ENCODE peak calls at places on chromosomes 16 and 17, in ten cellular contexts. O, P, N, E, G, U, A, H, R and S are unnamed samples. For H3K4me1, the result is how much of the 10 kb centered on the place peaks cover.

GRCh38 chr16:46862555-46863447 is 21.4 kb upstream of the GPT2 start:
- DNase-seq in A (peak), R (peak), N (no peak), E (no peak), H (no peak), P (no peak), O (no peak), G (no peak), U (no peak), S (no peak)

GRCh38 chr16:68636064-68636551 is 9.0 kb upstream of the CDH3 start:
- DNase-seq in H (no peak), R (peak), N (no peak), O (no peak), P (no peak), A (peak), E (no peak), G (no peak), U (no peak), S (no peak)

GRCh38 chr17:58352843-58353719 is 1.1 kb upstream of the SUPT4H1 start:
- DNase-seq in R (no peak), O (peak), H (peak), P (peak), G (peak), A (peak), E (peak), U (peak), N (peak), S (peak)

GRCh38 chr17:66964083-66964771 is at the start of gene CACNG4:
- DNase-seq in H (peak), P (no peak), G (no peak), R (no peak), E (no peak), A (no peak), O (no peak), N (no peak), U (no peak), S (no peak)

GRCh38 chr16:29898786-29899515 is 399 bp downstream of the SEZ6L2 start:
- DNase-seq in E (no peak), U (no peak), O (peak), G (peak), P (no peak), H (peak), A (no peak), R (peak), N (no peak), S (peak)

GRCh38 chr17:52673791-52674190 is 515.3 kb upstream of the CA10 start:
- DNase-seq in P (no peak), A (no peak), G (no peak), R (no peak), H (no peak), E (no peak), U (no peak), N (no peak), O (no peak), S (no peak)

GRCh38 chr17:15038656-15039055 is 226.5 kb downstream of the PMP22 start:
- DNase-seq in E (no peak), U (no peak), G (no peak), R (no peak), P (peak), A (peak), N (no peak), O (peak), H (no peak), S (no peak)

GRCh38 chr17:79164408-79164807 is 89.8 kb downstream of the ENGASE start:
- DNase-seq in U (no peak), O (no peak), N (no peak), P (no peak), E (no peak), G (no peak), H (no peak), A (no peak), R (no peak), S (no peak)

GRCh38 chr16:89048871-89049422 is 44.7 kb upstream of the ACSF3 start:
- DNase-seq in A (no peak), E (peak), G (no peak), P (no peak), H (no peak), U (peak), R (no peak), O (no peak), N (no peak), S (peak)

GRCh38 chr16:83366228-83366627 is 441.6 kb upstream of the HSBP1 start:
- DNase-seq in N (no peak), G (no peak), U (no peak), P (no peak), O (no peak), A (peak), E (no peak), H (no peak), R (peak), S (no peak)

GRCh38 chr17:6472517-6472916 is 28.3 kb downstream of the PIMREG start:
- DNase-seq in G (no peak), H (no peak), P (no peak), A (no peak), U (no peak), R (no peak), O (no peak), N (no peak), E (peak), S (no peak)

GRCh38 chr17:70829876-70830275 is 660.5 kb downstream of the KCNJ2 start:
- DNase-seq in O (no peak), R (peak), G (no peak), N (no peak), U (no peak), H (no peak), P (no peak), E (no peak), A (peak), S (no peak)

GRCh38 chr17:39699818-39700147 is at the start of gene ERBB2:
- DNase-seq in U (peak), P (peak), O (peak), G (peak), H (peak), E (peak), A (peak), R (peak), N (peak), S (peak)

GRCh38 chr17:8189041-8189710 is 804 bp downstream of the BORCS6 start:
- DNase-seq in R (no peak), A (peak), E (peak), G (peak), H (peak), O (no peak), P (no peak), N (no peak), U (peak), S (no peak)

GRCh38 chr16:88468289-88469129 is 15.4 kb downstream of the ZFPM1 start:
- DNase-seq in U (no peak), P (peak), G (no peak), N (peak), E (peak), H (peak), A (no peak), O (no peak), R (no peak), S (no peak)

GRCh38 chr17:70521821-70522256 is 352.5 kb downstream of the KCNJ2 start:
- DNase-seq in O (peak), E (peak), N (peak), G (no peak), H (no peak), U (peak), A (peak), R (peak), P (peak), S (no peak)

GRCh38 chr17:65047939-65048338 is 8.6 kb downstream of the GNA13 start:
- DNase-seq in P (no peak), O (no peak), R (no peak), N (no peak), E (no peak), U (no peak), A (no peak), H (no peak), G (no peak), S (no peak)

GRCh38 chr17:56130030-56130429 is 23.2 kb upstream of the ANKFN1 start:
- DNase-seq in R (no peak), N (no peak), G (no peak), U (no peak), E (no peak), A (no peak), H (peak), O (no peak), P (no peak), S (no peak)

GRCh38 chr17:6853764-6854442 is 22.4 kb upstream of the TEKT1 start:
- DNase-seq in E (no peak), A (no peak), O (peak), R (no peak), U (no peak), N (peak), H (peak), G (no peak), P (no peak), S (no peak)

GRCh38 chr16:31880322-31880979 is 6.8 kb downstream of the ZNF267 start:
- DNase-seq in H (no peak), G (no peak), U (no peak), N (no peak), E (no peak), A (peak), O (peak), P (peak), R (peak), S (no peak)

GRCh38 chr17:37676115-37676925 is 33.1 kb upstream of the DDX52 start:
- DNase-seq in G (no peak), E (no peak), N (no peak), H (no peak), O (no peak), R (no peak), A (peak), P (peak), U (no peak), S (no peak)

GRCh38 chr16:6852643-6853042 is 480.0 kb upstream of the RBFOX1 start:
- DNase-seq in U (no peak), N (peak), G (no peak), E (no peak), P (no peak), A (no peak), O (no peak), H (no peak), R (no peak), S (no peak)

GRCh38 chr17:3924421-3925350 is 8.4 kb upstream of the P2RX1 start:
- DNase-seq in H (no peak), N (no peak), E (peak), U (peak), O (no peak), G (no peak), A (no peak), P (no peak), R (no peak), S (peak)

GRCh38 chr17:42179335-42179734 is 1.6 kb downstream of the KCNH4 start:
- DNase-seq in U (no peak), E (no peak), O (no peak), G (no peak), N (no peak), H (no peak), A (no peak), P (no peak), R (no peak), S (no peak)

GRCh38 chr16:66923247-66923851 is 2.0 kb downstream of the RRAD start:
- DNase-seq in U (peak), H (no peak), A (peak), P (peak), E (peak), G (no peak), O (no peak), N (peak), R (peak), S (peak)

GRCh38 chr16:1309888-1310831 is 724 bp downstream of the UBE2I start:
- DNase-seq in P (peak), U (peak), O (peak), R (peak), A (peak), E (peak), H (no peak), N (peak), G (peak), S (peak)

GRCh38 chr17:70107441-70107840 is 32.4 kb downstream of the KCNJ16 start:
- DNase-seq in R (no peak), H (no peak), O (no peak), E (no peak), G (no peak), A (no peak), U (no peak), N (no peak), P (no peak), S (no peak)

GRCh38 chr17:61247438-61247837 is 152.2 kb upstream of the TBX2 start:
- DNase-seq in A (peak), O (no peak), P (peak), H (no peak), E (peak), U (no peak), G (no peak), N (peak), R (peak), S (no peak)

GRCh38 chr16:17364319-17365210 is 106.2 kb downstream of the XYLT1 start:
- DNase-seq in P (peak), N (no peak), O (no peak), E (no peak), H (no peak), A (peak), U (no peak), R (peak), G (no peak), S (no peak)

GRCh38 chr17:17628388-17629008 is 37.0 kb upstream of the PEMT start:
- DNase-seq in U (no peak), R (no peak), E (no peak), N (no peak), O (no peak), H (no peak), P (no peak), G (no peak), A (no peak), S (no peak)

GRCh38 chr17:42422412-42422957 is 571 bp downstream of the CAVIN1 start:
- DNase-seq in P (peak), E (peak), G (peak), A (peak), N (no peak), O (no peak), H (peak), R (no peak), U (peak), S (peak)

GRCh38 chr17:32100971-32101631 is 41.2 kb upstream of the RHOT1 start:
- DNase-seq in H (no peak), R (no peak), G (no peak), N (no peak), U (no peak), O (no peak), E (no peak), A (no peak), P (no peak), S (no peak)

GRCh38 chr17:18141210-18141803 is 32.8 kb downstream of the MYO15A start:
- DNase-seq in H (peak), E (peak), R (peak), O (no peak), N (peak), G (no peak), U (no peak), A (peak), P (peak), S (no peak)

GRCh38 chr16:11796227-11797165 is 562 bp downstream of the ZC3H7A start:
- DNase-seq in E (peak), O (peak), U (peak), N (peak), R (no peak), A (peak), P (peak), H (peak), G (peak), S (peak)

GRCh38 chr16:11429113-11429512 is 83.9 kb downstream of the RMI2 start:
- DNase-seq in H (no peak), O (no peak), A (no peak), U (no peak), N (no peak), G (no peak), R (no peak), P (no peak), E (no peak), S (no peak)

GRCh38 chr16:48231675-48232214 is 12.4 kb upstream of the LONP2 start:
- DNase-seq in G (no peak), U (no peak), N (peak), R (peak), H (peak), P (peak), E (peak), O (no peak), A (peak), S (no peak)

GRCh38 chr17:80195671-80196529 is 24.2 kb downstream of the SGSH start:
- DNase-seq in O (no peak), N (no peak), U (no peak), P (no peak), A (no peak), R (no peak), G (no peak), E (peak), H (peak), S (peak)

GRCh38 chr17:67647482-67647881 is 70.3 kb upstream of the NOL11 start:
- DNase-seq in H (no peak), P (no peak), G (no peak), U (no peak), O (no peak), E (no peak), R (no peak), A (no peak), N (no peak), S (no peak)

GRCh38 chr17:21034350-21035235 is 8.2 kb downstream of the USP22 start:
- DNase-seq in O (no peak), H (no peak), G (no peak), R (no peak), U (no peak), A (peak), N (peak), P (peak), E (peak), S (peak)
- H3K4me1 ChIP-seq in O (half or more), H (under half), G (half or more), R (half or more), U (half or more), A (under half), N (half or more), P (half or more), E (under half), S (half or more)

DNA sequence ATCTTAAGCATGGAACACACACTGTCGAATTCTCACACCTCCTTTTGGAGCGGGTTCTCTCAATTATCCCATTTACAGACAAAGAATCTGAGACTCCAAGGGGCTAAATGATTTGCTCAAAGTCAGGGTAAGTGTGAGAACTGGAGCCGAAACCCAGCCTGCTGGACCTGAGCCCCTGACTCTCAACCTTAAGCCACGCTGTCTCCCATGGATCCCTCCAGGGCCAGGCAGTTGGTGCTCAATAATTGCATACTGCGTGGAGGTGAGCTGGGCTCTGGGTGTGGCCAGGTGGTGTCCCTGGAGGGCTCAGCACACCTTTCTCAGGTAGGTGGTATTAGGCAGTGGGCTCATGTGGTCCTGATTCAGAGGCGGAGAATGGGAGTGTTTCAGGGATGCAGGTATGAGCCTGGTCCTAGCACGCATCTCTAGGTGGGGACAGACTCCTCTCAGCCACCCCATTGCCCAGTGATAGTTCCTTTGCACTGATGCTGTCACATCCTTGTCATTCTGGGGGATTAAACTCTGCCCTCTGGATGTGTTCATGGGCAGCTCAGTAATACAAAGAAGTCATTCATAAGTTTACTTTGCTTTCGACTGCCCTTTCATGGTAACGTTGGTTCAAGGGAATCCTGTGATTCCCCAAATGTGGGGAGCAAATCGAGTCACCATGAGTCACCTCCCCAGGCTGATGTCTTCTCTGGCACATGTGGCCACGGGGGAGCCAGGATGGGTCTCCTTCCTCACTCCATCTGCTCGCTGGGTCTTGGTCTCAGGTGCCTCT is 399.5 kb upstream of the TNRC6C start:
- DNase-seq in O (no peak), H (no peak), E (no peak), G (no peak), P (no peak), R (no peak), U (no peak), N (no peak), A (no peak), S (peak)
- H3K27ac ChIP-seq in O (no peak), H (no peak), E (no peak), G (no peak), P (no peak), R (no peak), U (no peak), N (no peak), A (no peak), S (no peak)

DNA sequence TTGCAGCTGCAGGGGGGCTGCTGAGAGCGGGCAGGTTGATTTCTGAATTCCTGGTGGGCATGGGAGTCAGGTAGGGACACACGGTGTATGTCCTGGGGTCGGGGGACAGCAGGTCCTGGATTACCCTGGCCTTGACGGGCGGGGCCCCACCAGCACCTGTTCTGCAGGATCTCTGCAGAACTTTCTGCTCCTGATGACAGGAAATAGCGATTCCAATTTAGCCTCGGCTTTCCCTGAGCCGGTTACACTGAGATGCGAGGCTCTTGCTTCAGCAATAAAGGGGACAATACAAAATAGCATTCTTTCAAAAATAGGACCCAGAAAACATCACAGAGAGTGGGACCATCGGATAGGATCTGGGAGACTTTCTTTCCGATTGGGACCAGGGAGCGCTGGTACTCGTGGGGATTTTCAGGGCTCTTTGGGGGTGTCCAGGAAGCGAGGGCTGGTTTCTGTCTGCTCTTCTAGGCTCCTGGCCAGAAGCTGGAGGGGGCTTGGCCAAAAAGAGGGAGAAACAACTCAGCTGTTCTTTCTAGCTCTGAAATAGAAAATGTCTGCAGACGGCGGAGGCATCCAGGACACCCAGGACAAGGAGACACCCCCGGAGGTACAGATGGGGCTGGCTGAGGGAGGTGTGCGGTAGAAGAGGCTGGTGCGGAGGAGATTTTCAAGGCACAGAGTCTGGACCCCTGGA is 642 bp downstream of the ZNF205 start:
- DNase-seq in A (peak), H (no peak), G (no peak), E (peak), P (peak), N (peak), R (no peak), U (no peak), O (no peak), S (no peak)
- H3K4me3 ChIP-seq in A (peak), H (peak), G (peak), E (peak), P (peak), N (peak), R (peak), U (peak), O (peak), S (peak)

GRCh38 chr17:48909796-48910195 is 1.6 kb downstream of the UBE2Z start:
- DNase-seq in G (no peak), E (no peak), A (no peak), U (no peak), N (no peak), R (peak), H (no peak), O (no peak), P (no peak), S (no peak)
- H3K4me1 ChIP-seq in G (under half), E (under half), A (under half), U (under half), N (under half), R (under half), H (under half), O (under half), P (under half), S (under half)

GRCh38 chr16:81732699-81733098 is 46.4 kb upstream of the PLCG2 start:
- DNase-seq in H (no peak), R (no peak), P (no peak), O (no peak), G (no peak), A (no peak), E (no peak), N (no peak), U (no peak), S (no peak)
- H3K27ac ChIP-seq in H (no peak), R (no peak), P (no peak), O (no peak), G (no peak), A (no peak), E (no peak), N (no peak), U (no peak), S (no peak)

GRCh38 chr17:50057521-50057991 is 1.6 kb downstream of the ITGA3 start:
- DNase-seq in H (no peak), N (no peak), E (peak), P (no peak), U (peak), R (no peak), A (no peak), G (no peak), O (no peak), S (no peak)
- H3K4me3 ChIP-seq in H (no peak), N (no peak), E (no peak), P (no peak), U (peak), R (peak), A (peak), G (peak), O (peak), S (peak)